ENCODE peak calls at places on chromosome 13, in nine cellular contexts. One of them, this sample, is unnamed.

GRCh38 chr13:22121340-22121739 is 450.5 kb downstream of the FGF9 start:
- DNase-seq in endothelial cell of umbilical vein: no peak
- DNase-seq in endothelial cell: no peak
- DNase-seq in heart right ventricle: no peak
- DNase-seq in esophagus squamous epithelium: no peak
- DNase-seq in GM12865: peak
- DNase-seq in foreskin fibroblast: no peak
- DNase-seq in MCF 10A: no peak
- DNase-seq in omental fat pad: no peak
- DNase-seq in this sample: no peak

GRCh38 chr13:23081901-23082300 is 98.9 kb upstream of the SGCG start:
- DNase-seq in endothelial cell of umbilical vein: no peak
- DNase-seq in endothelial cell: no peak
- DNase-seq in heart right ventricle: no peak
- DNase-seq in esophagus squamous epithelium: no peak
- DNase-seq in GM12865: no peak
- DNase-seq in foreskin fibroblast: no peak
- DNase-seq in MCF 10A: no peak
- DNase-seq in omental fat pad: no peak
- DNase-seq in this sample: no peak

GRCh38 chr13:69168436-69168835 is 939.2 kb upstream of the ATXN8OS start:
- DNase-seq in endothelial cell of umbilical vein: no peak
- DNase-seq in endothelial cell: no peak
- DNase-seq in heart right ventricle: no peak
- DNase-seq in esophagus squamous epithelium: no peak
- DNase-seq in GM12865: no peak
- DNase-seq in foreskin fibroblast: no peak
- DNase-seq in MCF 10A: no peak
- DNase-seq in omental fat pad: no peak
- DNase-seq in this sample: no peak

GRCh38 chr13:93227906-93228801 is 1.5 kb downstream of the GPC6 start:
- DNase-seq in endothelial cell of umbilical vein: no peak
- DNase-seq in endothelial cell: peak
- DNase-seq in heart right ventricle: peak
- DNase-seq in esophagus squamous epithelium: no peak
- DNase-seq in GM12865: no peak
- DNase-seq in foreskin fibroblast: peak
- DNase-seq in MCF 10A: peak
- DNase-seq in omental fat pad: no peak
- DNase-seq in this sample: no peak

GRCh38 chr13:66312312-66313087 is 917.6 kb downstream of the PCDH9 start:
- DNase-seq in endothelial cell of umbilical vein: peak
- DNase-seq in endothelial cell: no peak
- DNase-seq in heart right ventricle: no peak
- DNase-seq in esophagus squamous epithelium: no peak
- DNase-seq in GM12865: no peak
- DNase-seq in foreskin fibroblast: peak
- DNase-seq in MCF 10A: peak
- DNase-seq in omental fat pad: no peak
- DNase-seq in this sample: no peak

GRCh38 chr13:67224148-67224846 is 5.8 kb downstream of the PCDH9 start:
- DNase-seq in endothelial cell of umbilical vein: peak
- DNase-seq in endothelial cell: peak
- DNase-seq in heart right ventricle: peak
- DNase-seq in esophagus squamous epithelium: no peak
- DNase-seq in GM12865: peak
- DNase-seq in foreskin fibroblast: peak
- DNase-seq in MCF 10A: peak
- DNase-seq in omental fat pad: peak
- DNase-seq in this sample: peak

GRCh38 chr13:91323349-91323748 is 24.1 kb upstream of the MIR17HG start:
- DNase-seq in endothelial cell of umbilical vein: no peak
- DNase-seq in endothelial cell: no peak
- DNase-seq in heart right ventricle: no peak
- DNase-seq in esophagus squamous epithelium: no peak
- DNase-seq in GM12865: no peak
- DNase-seq in foreskin fibroblast: no peak
- DNase-seq in MCF 10A: no peak
- DNase-seq in omental fat pad: no peak
- DNase-seq in this sample: peak

GRCh38 chr13:42548731-42549554 is 25.0 kb upstream of the TNFSF11 start:
- DNase-seq in endothelial cell of umbilical vein: peak
- DNase-seq in endothelial cell: no peak
- DNase-seq in heart right ventricle: no peak
- DNase-seq in esophagus squamous epithelium: no peak
- DNase-seq in GM12865: peak
- DNase-seq in foreskin fibroblast: no peak
- DNase-seq in MCF 10A: no peak
- DNase-seq in omental fat pad: no peak
- DNase-seq in this sample: peak

GRCh38 chr13:95117092-95117491 is 184.2 kb downstream of the ABCC4 start:
- DNase-seq in endothelial cell of umbilical vein: no peak
- DNase-seq in endothelial cell: no peak
- DNase-seq in heart right ventricle: no peak
- DNase-seq in esophagus squamous epithelium: no peak
- DNase-seq in GM12865: peak
- DNase-seq in foreskin fibroblast: no peak
- DNase-seq in MCF 10A: peak
- DNase-seq in omental fat pad: no peak
- DNase-seq in this sample: no peak

GRCh38 chr13:78736142-78736541 is 77.2 kb upstream of the OBI1 start:
- DNase-seq in endothelial cell of umbilical vein: no peak
- DNase-seq in endothelial cell: no peak
- DNase-seq in heart right ventricle: no peak
- DNase-seq in esophagus squamous epithelium: no peak
- DNase-seq in GM12865: no peak
- DNase-seq in foreskin fibroblast: no peak
- DNase-seq in MCF 10A: no peak
- DNase-seq in omental fat pad: no peak
- DNase-seq in this sample: no peak

GRCh38 chr13:24228852-24229458 is 68.4 kb downstream of the SPATA13 start:
- DNase-seq in endothelial cell of umbilical vein: peak
- DNase-seq in endothelial cell: peak
- DNase-seq in heart right ventricle: no peak
- DNase-seq in esophagus squamous epithelium: no peak
- DNase-seq in GM12865: peak
- DNase-seq in foreskin fibroblast: peak
- DNase-seq in MCF 10A: peak
- DNase-seq in omental fat pad: no peak
- DNase-seq in this sample: peak

GRCh38 chr13:100722517-100722916 is 47.9 kb upstream of the TMTC4 start:
- DNase-seq in endothelial cell of umbilical vein: no peak
- DNase-seq in endothelial cell: no peak
- DNase-seq in heart right ventricle: no peak
- DNase-seq in esophagus squamous epithelium: no peak
- DNase-seq in GM12865: no peak
- DNase-seq in foreskin fibroblast: no peak
- DNase-seq in MCF 10A: no peak
- DNase-seq in omental fat pad: no peak
- DNase-seq in this sample: no peak

GRCh38 chr13:75226092-75226491 is 255.9 kb downstream of the TBC1D4 start:
- DNase-seq in endothelial cell of umbilical vein: no peak
- DNase-seq in endothelial cell: no peak
- DNase-seq in heart right ventricle: no peak
- DNase-seq in esophagus squamous epithelium: no peak
- DNase-seq in GM12865: no peak
- DNase-seq in foreskin fibroblast: no peak
- DNase-seq in MCF 10A: peak
- DNase-seq in omental fat pad: no peak
- DNase-seq in this sample: no peak

GRCh38 chr13:83895994-83896580 is 13.8 kb upstream of the SLITRK1 start:
- DNase-seq in endothelial cell of umbilical vein: no peak
- DNase-seq in endothelial cell: no peak
- DNase-seq in heart right ventricle: no peak
- DNase-seq in esophagus squamous epithelium: no peak
- DNase-seq in GM12865: no peak
- DNase-seq in foreskin fibroblast: no peak
- DNase-seq in MCF 10A: peak
- DNase-seq in omental fat pad: no peak
- DNase-seq in this sample: no peak

GRCh38 chr13:53068841-53069520 is 40.4 kb downstream of the OLFM4 start:
- DNase-seq in endothelial cell of umbilical vein: no peak
- DNase-seq in endothelial cell: no peak
- DNase-seq in heart right ventricle: no peak
- DNase-seq in esophagus squamous epithelium: no peak
- DNase-seq in GM12865: no peak
- DNase-seq in foreskin fibroblast: no peak
- DNase-seq in MCF 10A: no peak
- DNase-seq in omental fat pad: no peak
- DNase-seq in this sample: no peak

GRCh38 chr13:66427330-66427990 is 802.7 kb downstream of the PCDH9 start:
- DNase-seq in endothelial cell of umbilical vein: no peak
- DNase-seq in endothelial cell: no peak
- DNase-seq in heart right ventricle: no peak
- DNase-seq in esophagus squamous epithelium: no peak
- DNase-seq in GM12865: no peak
- DNase-seq in foreskin fibroblast: peak
- DNase-seq in MCF 10A: peak
- DNase-seq in omental fat pad: no peak
- DNase-seq in this sample: no peak

GRCh38 chr13:21674271-21675009 is 3.6 kb downstream of the FGF9 start:
- DNase-seq in endothelial cell of umbilical vein: no peak
- DNase-seq in endothelial cell: peak
- DNase-seq in heart right ventricle: peak
- DNase-seq in esophagus squamous epithelium: no peak
- DNase-seq in GM12865: no peak
- DNase-seq in foreskin fibroblast: peak
- DNase-seq in MCF 10A: peak
- DNase-seq in omental fat pad: no peak
- DNase-seq in this sample: peak

DNA sequence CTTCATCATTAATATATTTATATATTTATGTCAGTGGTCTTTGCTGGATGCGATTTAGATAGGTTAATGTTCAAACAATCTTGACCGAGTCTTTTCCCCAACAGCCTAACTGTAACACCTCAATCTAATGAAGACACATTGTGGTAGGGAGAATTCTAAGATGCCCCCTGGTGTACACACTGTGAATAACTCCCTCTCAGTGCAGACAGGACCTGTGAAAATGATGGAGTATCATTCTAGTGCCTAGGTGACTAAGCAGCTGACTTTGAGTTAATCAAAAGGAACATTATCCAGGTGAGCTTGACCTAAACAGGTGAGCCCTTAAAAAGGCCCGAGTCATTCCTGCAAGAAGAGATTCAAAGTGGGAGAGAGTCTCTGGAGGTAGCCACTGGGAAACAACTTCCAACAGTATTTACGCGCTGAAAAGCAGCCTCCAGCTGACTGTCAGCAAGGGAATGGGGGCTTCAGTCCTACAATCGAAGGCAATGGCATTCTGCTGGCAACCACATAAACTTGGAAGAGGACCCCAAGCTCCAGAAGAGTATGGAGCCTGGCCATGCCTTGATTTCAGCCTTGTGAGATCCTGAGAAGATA is 28.0 kb upstream of the KBTBD7 start:
- DNase-seq in endothelial cell of umbilical vein: peak
- DNase-seq in endothelial cell: peak
- DNase-seq in heart right ventricle: no peak
- DNase-seq in esophagus squamous epithelium: no peak
- DNase-seq in GM12865: peak
- DNase-seq in foreskin fibroblast: peak
- DNase-seq in MCF 10A: peak
- DNase-seq in omental fat pad: no peak
- DNase-seq in this sample: peak
- TF ChIP-seq CTCF in endothelial cell of umbilical vein: peak
- TF ChIP-seq CTCF in endothelial cell: peak
- TF ChIP-seq CTCF in heart right ventricle: peak
- TF ChIP-seq CTCF in esophagus squamous epithelium: peak
- TF ChIP-seq CTCF in GM12865: peak
- TF ChIP-seq CTCF in foreskin fibroblast: peak
- TF ChIP-seq CTCF in MCF 10A: peak
- TF ChIP-seq CTCF in omental fat pad: no peak
- TF ChIP-seq CTCF in this sample: peak

GRCh38 chr13:108345016-108345415 is 75.5 kb downstream of the TNFSF13B start:
- DNase-seq in endothelial cell of umbilical vein: no peak
- DNase-seq in endothelial cell: no peak
- DNase-seq in heart right ventricle: no peak
- DNase-seq in esophagus squamous epithelium: no peak
- DNase-seq in GM12865: no peak
- DNase-seq in foreskin fibroblast: no peak
- DNase-seq in MCF 10A: no peak
- DNase-seq in omental fat pad: no peak
- DNase-seq in this sample: no peak
- TF ChIP-seq CTCF in endothelial cell of umbilical vein: no peak
- TF ChIP-seq CTCF in endothelial cell: no peak
- TF ChIP-seq CTCF in heart right ventricle: no peak
- TF ChIP-seq CTCF in esophagus squamous epithelium: no peak
- TF ChIP-seq CTCF in GM12865: no peak
- TF ChIP-seq CTCF in foreskin fibroblast: no peak
- TF ChIP-seq CTCF in MCF 10A: no peak
- TF ChIP-seq CTCF in omental fat pad: no peak
- TF ChIP-seq CTCF in this sample: no peak

DNA sequence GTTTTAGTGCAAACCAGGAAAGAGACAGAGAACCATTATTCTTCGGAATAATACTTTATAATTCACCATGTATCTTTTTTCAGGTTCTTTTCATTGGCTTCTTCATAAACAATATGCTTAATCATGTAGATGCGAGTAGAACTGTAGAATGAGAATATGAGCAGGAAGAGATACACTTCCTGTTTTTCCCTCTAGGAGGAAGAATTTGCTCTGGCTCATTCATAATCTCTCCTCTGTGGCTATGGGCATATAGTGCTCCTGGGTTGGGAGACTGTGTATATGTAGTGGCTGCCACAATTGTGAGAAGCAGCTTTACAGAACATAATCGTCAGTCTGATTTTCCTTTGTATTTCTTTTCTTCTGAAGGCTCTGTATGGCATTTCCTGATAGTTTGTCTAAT is 2.8 kb upstream of the DCLK1 start:
- DNase-seq in endothelial cell of umbilical vein: peak
- DNase-seq in endothelial cell: no peak
- DNase-seq in heart right ventricle: no peak
- DNase-seq in esophagus squamous epithelium: no peak
- DNase-seq in GM12865: no peak
- DNase-seq in foreskin fibroblast: no peak
- DNase-seq in MCF 10A: no peak
- DNase-seq in omental fat pad: no peak
- DNase-seq in this sample: no peak
- TF ChIP-seq CTCF in endothelial cell of umbilical vein: no peak
- TF ChIP-seq CTCF in endothelial cell: no peak
- TF ChIP-seq CTCF in heart right ventricle: no peak
- TF ChIP-seq CTCF in esophagus squamous epithelium: no peak
- TF ChIP-seq CTCF in GM12865: no peak
- TF ChIP-seq CTCF in foreskin fibroblast: no peak
- TF ChIP-seq CTCF in MCF 10A: no peak
- TF ChIP-seq CTCF in omental fat pad: no peak
- TF ChIP-seq CTCF in this sample: no peak

DNA sequence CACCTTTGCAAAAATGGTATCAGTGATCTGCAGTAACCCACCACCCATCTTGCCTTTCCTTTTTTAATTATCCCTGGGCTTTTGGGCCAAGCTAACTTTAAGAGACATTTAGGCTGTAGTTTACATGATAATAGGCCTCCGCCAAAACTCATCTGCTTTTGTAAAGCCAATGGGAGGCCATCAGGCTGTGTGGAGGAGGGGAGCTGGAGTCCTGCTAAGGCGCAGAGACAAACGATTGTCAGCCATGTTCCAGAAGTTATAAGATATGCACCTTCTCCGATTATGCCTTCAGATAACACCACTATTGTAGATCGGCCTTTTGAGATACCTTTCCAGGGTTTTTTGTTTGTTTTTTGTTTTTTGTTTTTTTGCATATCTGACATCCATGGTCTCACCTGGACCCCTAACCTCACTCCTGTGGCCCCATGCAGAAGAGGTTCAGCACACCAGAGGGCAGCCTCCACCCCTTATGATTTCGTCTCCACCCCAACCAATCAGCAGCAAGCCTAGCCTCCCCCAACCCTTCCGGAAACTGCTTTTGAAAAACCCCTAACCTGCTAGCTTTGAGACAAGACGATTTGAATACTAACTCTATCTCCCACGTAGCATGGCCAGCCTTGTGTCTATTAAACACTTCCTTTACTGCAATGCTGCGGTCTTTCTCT is 113.9 kb upstream of the UBL3 start:
- DNase-seq in endothelial cell of umbilical vein: no peak
- DNase-seq in endothelial cell: no peak
- DNase-seq in heart right ventricle: no peak
- DNase-seq in esophagus squamous epithelium: no peak
- DNase-seq in GM12865: peak
- DNase-seq in foreskin fibroblast: no peak
- DNase-seq in MCF 10A: no peak
- DNase-seq in omental fat pad: no peak
- DNase-seq in this sample: no peak
- TF ChIP-seq CTCF in endothelial cell of umbilical vein: no peak
- TF ChIP-seq CTCF in endothelial cell: no peak
- TF ChIP-seq CTCF in heart right ventricle: no peak
- TF ChIP-seq CTCF in esophagus squamous epithelium: no peak
- TF ChIP-seq CTCF in GM12865: no peak
- TF ChIP-seq CTCF in foreskin fibroblast: no peak
- TF ChIP-seq CTCF in MCF 10A: no peak
- TF ChIP-seq CTCF in omental fat pad: no peak
- TF ChIP-seq CTCF in this sample: no peak

This sample was measured in activated CD8-positive, alpha-beta T cell treated with anti-CD3 and anti-CD28 coated beads for 36 hours.